ENCODE peak calls at places on chromosome 15, in ten cellular contexts. One of them, this sample, is unnamed.

GRCh38 chr15:40702077-40702476 is 7.1 kb downstream of the RAD51 start:
- DNase-seq in mucosa of gallbladder: no peak
- DNase-seq in upper lobe of left lung: no peak
- DNase-seq in stimulated activated CD8-positive, alpha-beta memory T cell treated with anti-CD3 and anti-CD28 coated beads, Interleukin-15, amount 100 ng/mL, for 1 hour: no peak
- DNase-seq in skeletal muscle cell: no peak
- DNase-seq in effector CD4-positive, alpha-beta T cell: no peak
- DNase-seq in activated T-cell treated with anti-CD3 and anti-CD28 coated beads, Interleukin-2, amount 50 U/mL, for 72 hours: no peak
- DNase-seq in activated CD4-positive, alpha-beta T cell treated with anti-CD3 and anti-CD28 coated beads for 1 hour: no peak
- DNase-seq in DND-41: no peak
- DNase-seq in stimulated activated CD4-positive, alpha-beta T cell treated with anti-CD3 and anti-CD28 coated beads, Interleukin-4, amount 100 ng/mL, for 48 hours: no peak
- DNase-seq in this sample: peak; percentile 29

GRCh38 chr15:82159922-82160321 is 102.6 kb downstream of the EFL1 start:
- DNase-seq in mucosa of gallbladder: no peak
- DNase-seq in upper lobe of left lung: no peak
- DNase-seq in stimulated activated CD8-positive, alpha-beta memory T cell treated with anti-CD3 and anti-CD28 coated beads, Interleukin-15, amount 100 ng/mL, for 1 hour: no peak
- DNase-seq in skeletal muscle cell: peak; percentile 100
- DNase-seq in effector CD4-positive, alpha-beta T cell: no peak
- DNase-seq in activated T-cell treated with anti-CD3 and anti-CD28 coated beads, Interleukin-2, amount 50 U/mL, for 72 hours: no peak
- DNase-seq in activated CD4-positive, alpha-beta T cell treated with anti-CD3 and anti-CD28 coated beads for 1 hour: no peak
- DNase-seq in DND-41: no peak
- DNase-seq in stimulated activated CD4-positive, alpha-beta T cell treated with anti-CD3 and anti-CD28 coated beads, Interleukin-4, amount 100 ng/mL, for 48 hours: no peak
- DNase-seq in this sample: no peak

GRCh38 chr15:31483053-31483923 is 156.7 kb downstream of the KLF13 start:
- DNase-seq in mucosa of gallbladder: no peak
- DNase-seq in upper lobe of left lung: no peak
- DNase-seq in stimulated activated CD8-positive, alpha-beta memory T cell treated with anti-CD3 and anti-CD28 coated beads, Interleukin-15, amount 100 ng/mL, for 1 hour: no peak
- DNase-seq in skeletal muscle cell: no peak
- DNase-seq in effector CD4-positive, alpha-beta T cell: peak; percentile 20
- DNase-seq in activated T-cell treated with anti-CD3 and anti-CD28 coated beads, Interleukin-2, amount 50 U/mL, for 72 hours: peak; percentile 58
- DNase-seq in activated CD4-positive, alpha-beta T cell treated with anti-CD3 and anti-CD28 coated beads for 1 hour: peak; percentile 24
- DNase-seq in DND-41: no peak
- DNase-seq in stimulated activated CD4-positive, alpha-beta T cell treated with anti-CD3 and anti-CD28 coated beads, Interleukin-4, amount 100 ng/mL, for 48 hours: peak; percentile 33
- DNase-seq in this sample: peak; percentile 80

GRCh38 chr15:66862111-66862815 is 160.2 kb downstream of the SMAD6 start:
- DNase-seq in mucosa of gallbladder: no peak
- DNase-seq in upper lobe of left lung: peak; percentile 7
- DNase-seq in stimulated activated CD8-positive, alpha-beta memory T cell treated with anti-CD3 and anti-CD28 coated beads, Interleukin-15, amount 100 ng/mL, for 1 hour: no peak
- DNase-seq in skeletal muscle cell: no peak
- DNase-seq in effector CD4-positive, alpha-beta T cell: no peak
- DNase-seq in activated T-cell treated with anti-CD3 and anti-CD28 coated beads, Interleukin-2, amount 50 U/mL, for 72 hours: no peak
- DNase-seq in activated CD4-positive, alpha-beta T cell treated with anti-CD3 and anti-CD28 coated beads for 1 hour: no peak
- DNase-seq in DND-41: no peak
- DNase-seq in stimulated activated CD4-positive, alpha-beta T cell treated with anti-CD3 and anti-CD28 coated beads, Interleukin-4, amount 100 ng/mL, for 48 hours: no peak
- DNase-seq in this sample: no peak

GRCh38 chr15:45022871-45023658 is at the start of gene SORD:
- DNase-seq in mucosa of gallbladder: peak; percentile 93
- DNase-seq in upper lobe of left lung: peak; percentile 96
- DNase-seq in stimulated activated CD8-positive, alpha-beta memory T cell treated with anti-CD3 and anti-CD28 coated beads, Interleukin-15, amount 100 ng/mL, for 1 hour: peak; percentile 81
- DNase-seq in skeletal muscle cell: peak; percentile 44
- DNase-seq in effector CD4-positive, alpha-beta T cell: peak; percentile 84
- DNase-seq in activated T-cell treated with anti-CD3 and anti-CD28 coated beads, Interleukin-2, amount 50 U/mL, for 72 hours: peak; percentile 95
- DNase-seq in activated CD4-positive, alpha-beta T cell treated with anti-CD3 and anti-CD28 coated beads for 1 hour: peak; percentile 79
- DNase-seq in DND-41: peak; percentile 92
- DNase-seq in stimulated activated CD4-positive, alpha-beta T cell treated with anti-CD3 and anti-CD28 coated beads, Interleukin-4, amount 100 ng/mL, for 48 hours: peak; percentile 92
- DNase-seq in this sample: peak; percentile 95

GRCh38 chr15:64702816-64703631 is 72.4 kb downstream of the RBPMS2 start:
- DNase-seq in mucosa of gallbladder: peak; percentile 96
- DNase-seq in upper lobe of left lung: peak; percentile 97
- DNase-seq in stimulated activated CD8-positive, alpha-beta memory T cell treated with anti-CD3 and anti-CD28 coated beads, Interleukin-15, amount 100 ng/mL, for 1 hour: peak; percentile 92
- DNase-seq in skeletal muscle cell: peak; percentile 61
- DNase-seq in effector CD4-positive, alpha-beta T cell: peak; percentile 94
- DNase-seq in activated T-cell treated with anti-CD3 and anti-CD28 coated beads, Interleukin-2, amount 50 U/mL, for 72 hours: peak; percentile 95
- DNase-seq in activated CD4-positive, alpha-beta T cell treated with anti-CD3 and anti-CD28 coated beads for 1 hour: peak; percentile 91
- DNase-seq in DND-41: peak; percentile 96
- DNase-seq in stimulated activated CD4-positive, alpha-beta T cell treated with anti-CD3 and anti-CD28 coated beads, Interleukin-4, amount 100 ng/mL, for 48 hours: peak; percentile 98
- DNase-seq in this sample: peak; percentile 99

GRCh38 chr15:39502048-39502447 is 78.8 kb upstream of the THBS1 start:
- DNase-seq in mucosa of gallbladder: no peak
- DNase-seq in upper lobe of left lung: no peak
- DNase-seq in stimulated activated CD8-positive, alpha-beta memory T cell treated with anti-CD3 and anti-CD28 coated beads, Interleukin-15, amount 100 ng/mL, for 1 hour: no peak
- DNase-seq in skeletal muscle cell: no peak
- DNase-seq in effector CD4-positive, alpha-beta T cell: no peak
- DNase-seq in activated T-cell treated with anti-CD3 and anti-CD28 coated beads, Interleukin-2, amount 50 U/mL, for 72 hours: no peak
- DNase-seq in activated CD4-positive, alpha-beta T cell treated with anti-CD3 and anti-CD28 coated beads for 1 hour: no peak
- DNase-seq in DND-41: no peak
- DNase-seq in stimulated activated CD4-positive, alpha-beta T cell treated with anti-CD3 and anti-CD28 coated beads, Interleukin-4, amount 100 ng/mL, for 48 hours: no peak
- DNase-seq in this sample: no peak

GRCh38 chr15:76341366-76342045 is 4.9 kb downstream of the ISL2 start:
- DNase-seq in mucosa of gallbladder: no peak
- DNase-seq in upper lobe of left lung: no peak
- DNase-seq in stimulated activated CD8-positive, alpha-beta memory T cell treated with anti-CD3 and anti-CD28 coated beads, Interleukin-15, amount 100 ng/mL, for 1 hour: no peak
- DNase-seq in skeletal muscle cell: no peak
- DNase-seq in effector CD4-positive, alpha-beta T cell: no peak
- DNase-seq in activated T-cell treated with anti-CD3 and anti-CD28 coated beads, Interleukin-2, amount 50 U/mL, for 72 hours: peak; percentile 12
- DNase-seq in activated CD4-positive, alpha-beta T cell treated with anti-CD3 and anti-CD28 coated beads for 1 hour: no peak
- DNase-seq in DND-41: no peak
- DNase-seq in stimulated activated CD4-positive, alpha-beta T cell treated with anti-CD3 and anti-CD28 coated beads, Interleukin-4, amount 100 ng/mL, for 48 hours: no peak
- DNase-seq in this sample: peak; percentile 42

GRCh38 chr15:57069423-57069822 is 151.0 kb downstream of the TCF12 start:
- DNase-seq in mucosa of gallbladder: no peak
- DNase-seq in upper lobe of left lung: no peak
- DNase-seq in stimulated activated CD8-positive, alpha-beta memory T cell treated with anti-CD3 and anti-CD28 coated beads, Interleukin-15, amount 100 ng/mL, for 1 hour: no peak
- DNase-seq in skeletal muscle cell: no peak
- DNase-seq in effector CD4-positive, alpha-beta T cell: no peak
- DNase-seq in activated T-cell treated with anti-CD3 and anti-CD28 coated beads, Interleukin-2, amount 50 U/mL, for 72 hours: no peak
- DNase-seq in activated CD4-positive, alpha-beta T cell treated with anti-CD3 and anti-CD28 coated beads for 1 hour: no peak
- DNase-seq in DND-41: no peak
- DNase-seq in stimulated activated CD4-positive, alpha-beta T cell treated with anti-CD3 and anti-CD28 coated beads, Interleukin-4, amount 100 ng/mL, for 48 hours: no peak
- DNase-seq in this sample: no peak

GRCh38 chr15:98207928-98208327 is 247.4 kb downstream of the ARRDC4 start:
- DNase-seq in mucosa of gallbladder: no peak
- DNase-seq in upper lobe of left lung: no peak
- DNase-seq in stimulated activated CD8-positive, alpha-beta memory T cell treated with anti-CD3 and anti-CD28 coated beads, Interleukin-15, amount 100 ng/mL, for 1 hour: no peak
- DNase-seq in skeletal muscle cell: no peak
- DNase-seq in effector CD4-positive, alpha-beta T cell: no peak
- DNase-seq in activated T-cell treated with anti-CD3 and anti-CD28 coated beads, Interleukin-2, amount 50 U/mL, for 72 hours: no peak
- DNase-seq in activated CD4-positive, alpha-beta T cell treated with anti-CD3 and anti-CD28 coated beads for 1 hour: no peak
- DNase-seq in DND-41: no peak
- DNase-seq in stimulated activated CD4-positive, alpha-beta T cell treated with anti-CD3 and anti-CD28 coated beads, Interleukin-4, amount 100 ng/mL, for 48 hours: no peak
- DNase-seq in this sample: no peak

GRCh38 chr15:90044191-90044590 is 43.1 kb downstream of the ZNF710 start:
- DNase-seq in mucosa of gallbladder: no peak
- DNase-seq in upper lobe of left lung: no peak
- DNase-seq in stimulated activated CD8-positive, alpha-beta memory T cell treated with anti-CD3 and anti-CD28 coated beads, Interleukin-15, amount 100 ng/mL, for 1 hour: no peak
- DNase-seq in skeletal muscle cell: no peak
- DNase-seq in effector CD4-positive, alpha-beta T cell: no peak
- DNase-seq in activated T-cell treated with anti-CD3 and anti-CD28 coated beads, Interleukin-2, amount 50 U/mL, for 72 hours: no peak
- DNase-seq in activated CD4-positive, alpha-beta T cell treated with anti-CD3 and anti-CD28 coated beads for 1 hour: no peak
- DNase-seq in DND-41: no peak
- DNase-seq in stimulated activated CD4-positive, alpha-beta T cell treated with anti-CD3 and anti-CD28 coated beads, Interleukin-4, amount 100 ng/mL, for 48 hours: no peak
- DNase-seq in this sample: no peak

GRCh38 chr15:26974120-26974780 is 3.3 kb downstream of the GABRG3 start:
- DNase-seq in mucosa of gallbladder: no peak
- DNase-seq in upper lobe of left lung: no peak
- DNase-seq in stimulated activated CD8-positive, alpha-beta memory T cell treated with anti-CD3 and anti-CD28 coated beads, Interleukin-15, amount 100 ng/mL, for 1 hour: no peak
- DNase-seq in skeletal muscle cell: peak; percentile 5
- DNase-seq in effector CD4-positive, alpha-beta T cell: no peak
- DNase-seq in activated T-cell treated with anti-CD3 and anti-CD28 coated beads, Interleukin-2, amount 50 U/mL, for 72 hours: no peak
- DNase-seq in activated CD4-positive, alpha-beta T cell treated with anti-CD3 and anti-CD28 coated beads for 1 hour: no peak
- DNase-seq in DND-41: no peak
- DNase-seq in stimulated activated CD4-positive, alpha-beta T cell treated with anti-CD3 and anti-CD28 coated beads, Interleukin-4, amount 100 ng/mL, for 48 hours: no peak
- DNase-seq in this sample: no peak

GRCh38 chr15:68983821-68984517 is 30.5 kb upstream of the NOX5 start:
- DNase-seq in mucosa of gallbladder: no peak
- DNase-seq in upper lobe of left lung: no peak
- DNase-seq in stimulated activated CD8-positive, alpha-beta memory T cell treated with anti-CD3 and anti-CD28 coated beads, Interleukin-15, amount 100 ng/mL, for 1 hour: no peak
- DNase-seq in skeletal muscle cell: no peak
- DNase-seq in effector CD4-positive, alpha-beta T cell: no peak
- DNase-seq in activated T-cell treated with anti-CD3 and anti-CD28 coated beads, Interleukin-2, amount 50 U/mL, for 72 hours: no peak
- DNase-seq in activated CD4-positive, alpha-beta T cell treated with anti-CD3 and anti-CD28 coated beads for 1 hour: no peak
- DNase-seq in DND-41: no peak
- DNase-seq in stimulated activated CD4-positive, alpha-beta T cell treated with anti-CD3 and anti-CD28 coated beads, Interleukin-4, amount 100 ng/mL, for 48 hours: no peak
- DNase-seq in this sample: no peak

GRCh38 chr15:65413760-65414144 is 9.0 kb downstream of the IGDCC4 start:
- DNase-seq in mucosa of gallbladder: no peak
- DNase-seq in upper lobe of left lung: no peak
- DNase-seq in stimulated activated CD8-positive, alpha-beta memory T cell treated with anti-CD3 and anti-CD28 coated beads, Interleukin-15, amount 100 ng/mL, for 1 hour: no peak
- DNase-seq in skeletal muscle cell: no peak
- DNase-seq in effector CD4-positive, alpha-beta T cell: no peak
- DNase-seq in activated T-cell treated with anti-CD3 and anti-CD28 coated beads, Interleukin-2, amount 50 U/mL, for 72 hours: no peak
- DNase-seq in activated CD4-positive, alpha-beta T cell treated with anti-CD3 and anti-CD28 coated beads for 1 hour: no peak
- DNase-seq in DND-41: no peak
- DNase-seq in stimulated activated CD4-positive, alpha-beta T cell treated with anti-CD3 and anti-CD28 coated beads, Interleukin-4, amount 100 ng/mL, for 48 hours: no peak
- DNase-seq in this sample: no peak